ENCODE peak calls at places on chromosomes 4 and X, in six cellular contexts. One of them, this sample, is unnamed.

GRCh38 chr4:142777045-142777743 is 68.9 kb downstream of the INPP4B start:
- DNase-seq in fibroblast of the conjunctiva: no peak
- DNase-seq in naive thymus-derived CD8-positive, alpha-beta T cell: no peak
- DNase-seq in GM10248: no peak
- DNase-seq in CD4-positive, alpha-beta memory T cell: no peak
- DNase-seq in AG10803: no peak
- DNase-seq in this sample: peak

GRCh38 chrX:131237363-131237762 is 51.7 kb downstream of the IGSF1 start:
- DNase-seq in fibroblast of the conjunctiva: no peak
- DNase-seq in naive thymus-derived CD8-positive, alpha-beta T cell: no peak
- DNase-seq in GM10248: no peak
- DNase-seq in CD4-positive, alpha-beta memory T cell: no peak
- DNase-seq in AG10803: no peak
- DNase-seq in this sample: no peak

GRCh38 chr4:112951362-112951962 is 98.0 kb upstream of the ANK2 start:
- DNase-seq in fibroblast of the conjunctiva: no peak
- DNase-seq in naive thymus-derived CD8-positive, alpha-beta T cell: no peak
- DNase-seq in GM10248: peak
- DNase-seq in CD4-positive, alpha-beta memory T cell: peak
- DNase-seq in AG10803: peak
- DNase-seq in this sample: peak

GRCh38 chrX:2500091-2500680 is 590 bp downstream of the DHRSX start:
- DNase-seq in fibroblast of the conjunctiva: no peak
- DNase-seq in naive thymus-derived CD8-positive, alpha-beta T cell: no peak
- DNase-seq in GM10248: peak
- DNase-seq in CD4-positive, alpha-beta memory T cell: peak
- DNase-seq in AG10803: peak
- DNase-seq in this sample: peak

GRCh38 chr4:130257271-130257670 is 1161.3 kb downstream of the C4orf33 start:
- DNase-seq in fibroblast of the conjunctiva: no peak
- DNase-seq in naive thymus-derived CD8-positive, alpha-beta T cell: no peak
- DNase-seq in GM10248: no peak
- DNase-seq in CD4-positive, alpha-beta memory T cell: no peak
- DNase-seq in AG10803: peak
- DNase-seq in this sample: peak

GRCh38 chr4:52655505-52655904 is 3.6 kb downstream of the USP46 start:
- DNase-seq in fibroblast of the conjunctiva: no peak
- DNase-seq in naive thymus-derived CD8-positive, alpha-beta T cell: no peak
- DNase-seq in GM10248: no peak
- DNase-seq in CD4-positive, alpha-beta memory T cell: no peak
- DNase-seq in AG10803: peak
- DNase-seq in this sample: no peak

GRCh38 chr4:108345862-108346530 is 177.3 kb upstream of the LEF1 start:
- DNase-seq in fibroblast of the conjunctiva: no peak
- DNase-seq in naive thymus-derived CD8-positive, alpha-beta T cell: no peak
- DNase-seq in GM10248: no peak
- DNase-seq in CD4-positive, alpha-beta memory T cell: no peak
- DNase-seq in AG10803: peak
- DNase-seq in this sample: peak

GRCh38 chrX:120305531-120306145 is 5.6 kb downstream of the TMEM255A start:
- DNase-seq in fibroblast of the conjunctiva: no peak
- DNase-seq in naive thymus-derived CD8-positive, alpha-beta T cell: no peak
- DNase-seq in GM10248: no peak
- DNase-seq in CD4-positive, alpha-beta memory T cell: no peak
- DNase-seq in AG10803: no peak
- DNase-seq in this sample: peak

GRCh38 chrX:2574271-2574670 is 73.5 kb upstream of the DHRSX start:
- DNase-seq in fibroblast of the conjunctiva: no peak
- DNase-seq in naive thymus-derived CD8-positive, alpha-beta T cell: no peak
- DNase-seq in GM10248: no peak
- DNase-seq in CD4-positive, alpha-beta memory T cell: no peak
- DNase-seq in AG10803: no peak
- DNase-seq in this sample: no peak

GRCh38 chr4:102606261-102606660 is 105.1 kb downstream of the NFKB1 start:
- DNase-seq in fibroblast of the conjunctiva: no peak
- DNase-seq in naive thymus-derived CD8-positive, alpha-beta T cell: no peak
- DNase-seq in GM10248: no peak
- DNase-seq in CD4-positive, alpha-beta memory T cell: no peak
- DNase-seq in AG10803: no peak
- DNase-seq in this sample: no peak

GRCh38 chr4:159191989-159192388 is 89.1 kb downstream of the RAPGEF2 start:
- DNase-seq in fibroblast of the conjunctiva: peak
- DNase-seq in naive thymus-derived CD8-positive, alpha-beta T cell: no peak
- DNase-seq in GM10248: no peak
- DNase-seq in CD4-positive, alpha-beta memory T cell: no peak
- DNase-seq in AG10803: peak
- DNase-seq in this sample: peak

GRCh38 chr4:55906999-55907398 is 41.7 kb upstream of the CEP135 start:
- DNase-seq in fibroblast of the conjunctiva: no peak
- DNase-seq in naive thymus-derived CD8-positive, alpha-beta T cell: no peak
- DNase-seq in GM10248: no peak
- DNase-seq in CD4-positive, alpha-beta memory T cell: no peak
- DNase-seq in AG10803: no peak
- DNase-seq in this sample: peak

GRCh38 chrX:8067754-8068469 is 103.2 kb downstream of the VCX2 start:
- DNase-seq in fibroblast of the conjunctiva: no peak
- DNase-seq in naive thymus-derived CD8-positive, alpha-beta T cell: no peak
- DNase-seq in GM10248: no peak
- DNase-seq in CD4-positive, alpha-beta memory T cell: no peak
- DNase-seq in AG10803: no peak
- DNase-seq in this sample: peak

GRCh38 chrX:13078739-13079444 is 34.5 kb upstream of the FAM9C start:
- DNase-seq in fibroblast of the conjunctiva: peak
- DNase-seq in naive thymus-derived CD8-positive, alpha-beta T cell: no peak
- DNase-seq in GM10248: no peak
- DNase-seq in CD4-positive, alpha-beta memory T cell: no peak
- DNase-seq in AG10803: peak
- DNase-seq in this sample: peak

GRCh38 chrX:149648932-149649331 is 17.3 kb upstream of the TMEM185A start:
- DNase-seq in fibroblast of the conjunctiva: no peak
- DNase-seq in naive thymus-derived CD8-positive, alpha-beta T cell: no peak
- DNase-seq in GM10248: peak
- DNase-seq in CD4-positive, alpha-beta memory T cell: no peak
- DNase-seq in AG10803: no peak
- DNase-seq in this sample: no peak

GRCh38 chrX:28552882-28553829 is 34.1 kb upstream of the IL1RAPL1 start:
- DNase-seq in fibroblast of the conjunctiva: no peak
- DNase-seq in naive thymus-derived CD8-positive, alpha-beta T cell: no peak
- DNase-seq in GM10248: no peak
- DNase-seq in CD4-positive, alpha-beta memory T cell: no peak
- DNase-seq in AG10803: no peak
- DNase-seq in this sample: no peak

GRCh38 chr4:141019772-141020171 is 113.5 kb downstream of the RNF150 start:
- DNase-seq in fibroblast of the conjunctiva: no peak
- DNase-seq in naive thymus-derived CD8-positive, alpha-beta T cell: no peak
- DNase-seq in GM10248: no peak
- DNase-seq in CD4-positive, alpha-beta memory T cell: no peak
- DNase-seq in AG10803: no peak
- DNase-seq in this sample: no peak

GRCh38 chrX:46979340-46979739 is 67.1 kb downstream of the JADE3 start:
- DNase-seq in fibroblast of the conjunctiva: peak
- DNase-seq in naive thymus-derived CD8-positive, alpha-beta T cell: no peak
- DNase-seq in GM10248: no peak
- DNase-seq in CD4-positive, alpha-beta memory T cell: no peak
- DNase-seq in AG10803: peak
- DNase-seq in this sample: peak

GRCh38 chr4:144667500-144667899 is 21.5 kb downstream of the HHIP start:
- DNase-seq in fibroblast of the conjunctiva: no peak
- DNase-seq in naive thymus-derived CD8-positive, alpha-beta T cell: no peak
- DNase-seq in GM10248: no peak
- DNase-seq in CD4-positive, alpha-beta memory T cell: no peak
- DNase-seq in AG10803: no peak
- DNase-seq in this sample: no peak

GRCh38 chr4:131509521-131509920 is 1639.6 kb upstream of the PCDH10 start:
- DNase-seq in fibroblast of the conjunctiva: peak
- DNase-seq in naive thymus-derived CD8-positive, alpha-beta T cell: no peak
- DNase-seq in GM10248: no peak
- DNase-seq in CD4-positive, alpha-beta memory T cell: no peak
- DNase-seq in AG10803: no peak
- DNase-seq in this sample: peak

GRCh38 chr4:41542526-41543270 is 4.7 kb downstream of the LIMCH1 start:
- DNase-seq in fibroblast of the conjunctiva: no peak
- DNase-seq in naive thymus-derived CD8-positive, alpha-beta T cell: no peak
- DNase-seq in GM10248: no peak
- DNase-seq in CD4-positive, alpha-beta memory T cell: no peak
- DNase-seq in AG10803: no peak
- DNase-seq in this sample: no peak

GRCh38 chr4:187125062-187125461 is 401.4 kb upstream of the FAT1 start:
- DNase-seq in fibroblast of the conjunctiva: no peak
- DNase-seq in naive thymus-derived CD8-positive, alpha-beta T cell: no peak
- DNase-seq in GM10248: no peak
- DNase-seq in CD4-positive, alpha-beta memory T cell: no peak
- DNase-seq in AG10803: no peak
- DNase-seq in this sample: no peak

GRCh38 chr4:74934016-74934821 is 1.3 kb downstream of the PARM1 start:
- DNase-seq in fibroblast of the conjunctiva: no peak
- DNase-seq in naive thymus-derived CD8-positive, alpha-beta T cell: no peak
- DNase-seq in GM10248: peak
- DNase-seq in CD4-positive, alpha-beta memory T cell: no peak
- DNase-seq in AG10803: peak
- DNase-seq in this sample: peak

GRCh38 chrX:6574762-6575161 is 39.8 kb upstream of the VCX3A start:
- DNase-seq in fibroblast of the conjunctiva: no peak
- DNase-seq in naive thymus-derived CD8-positive, alpha-beta T cell: no peak
- DNase-seq in GM10248: no peak
- DNase-seq in CD4-positive, alpha-beta memory T cell: no peak
- DNase-seq in AG10803: no peak
- DNase-seq in this sample: no peak

GRCh38 chr4:139454646-139455045 is 725 bp downstream of the RAB33B start:
- DNase-seq in fibroblast of the conjunctiva: no peak
- DNase-seq in naive thymus-derived CD8-positive, alpha-beta T cell: no peak
- DNase-seq in GM10248: no peak
- DNase-seq in CD4-positive, alpha-beta memory T cell: no peak
- DNase-seq in AG10803: no peak
- DNase-seq in this sample: peak

GRCh38 chr4:7978489-7978888 is 38.8 kb upstream of the AFAP1 start:
- DNase-seq in fibroblast of the conjunctiva: no peak
- DNase-seq in naive thymus-derived CD8-positive, alpha-beta T cell: no peak
- DNase-seq in GM10248: no peak
- DNase-seq in CD4-positive, alpha-beta memory T cell: no peak
- DNase-seq in AG10803: no peak
- DNase-seq in this sample: no peak

GRCh38 chrX:71227370-71228062 is 4.5 kb downstream of the GJB1 start:
- DNase-seq in fibroblast of the conjunctiva: no peak
- DNase-seq in naive thymus-derived CD8-positive, alpha-beta T cell: no peak
- DNase-seq in GM10248: no peak
- DNase-seq in CD4-positive, alpha-beta memory T cell: no peak
- DNase-seq in AG10803: no peak
- DNase-seq in this sample: no peak

GRCh38 chr4:88029556-88029955 is 22.1 kb downstream of the PKD2 start:
- DNase-seq in fibroblast of the conjunctiva: no peak
- DNase-seq in naive thymus-derived CD8-positive, alpha-beta T cell: no peak
- DNase-seq in GM10248: no peak
- DNase-seq in CD4-positive, alpha-beta memory T cell: no peak
- DNase-seq in AG10803: peak
- DNase-seq in this sample: peak

GRCh38 chr4:84673475-84674230 is 90.7 kb downstream of the CDS1 start:
- DNase-seq in fibroblast of the conjunctiva: peak
- DNase-seq in naive thymus-derived CD8-positive, alpha-beta T cell: no peak
- DNase-seq in GM10248: no peak
- DNase-seq in CD4-positive, alpha-beta memory T cell: no peak
- DNase-seq in AG10803: peak
- DNase-seq in this sample: peak

GRCh38 chr4:79576480-79576803 is 168.4 kb upstream of the GK2 start:
- DNase-seq in fibroblast of the conjunctiva: peak
- DNase-seq in naive thymus-derived CD8-positive, alpha-beta T cell: no peak
- DNase-seq in GM10248: no peak
- DNase-seq in CD4-positive, alpha-beta memory T cell: no peak
- DNase-seq in AG10803: peak
- DNase-seq in this sample: peak

GRCh38 chr4:41880022-41880837 is 55.0 kb upstream of the TMEM33 start:
- DNase-seq in fibroblast of the conjunctiva: no peak
- DNase-seq in naive thymus-derived CD8-positive, alpha-beta T cell: no peak
- DNase-seq in GM10248: no peak
- DNase-seq in CD4-positive, alpha-beta memory T cell: no peak
- DNase-seq in AG10803: no peak
- DNase-seq in this sample: no peak

GRCh38 chr4:15755321-15755750 is 22.8 kb upstream of the CD38 start:
- DNase-seq in fibroblast of the conjunctiva: no peak
- DNase-seq in naive thymus-derived CD8-positive, alpha-beta T cell: no peak
- DNase-seq in GM10248: no peak
- DNase-seq in CD4-positive, alpha-beta memory T cell: no peak
- DNase-seq in AG10803: peak
- DNase-seq in this sample: peak

GRCh38 chrX:154603438-154604430 is 15.3 kb downstream of the CTAG1B start:
- DNase-seq in fibroblast of the conjunctiva: peak
- DNase-seq in naive thymus-derived CD8-positive, alpha-beta T cell: no peak
- DNase-seq in GM10248: peak
- DNase-seq in CD4-positive, alpha-beta memory T cell: no peak
- DNase-seq in AG10803: peak
- DNase-seq in this sample: peak

GRCh38 chrX:1468250-1468772 is 15.6 kb upstream of the ASMTL start:
- DNase-seq in fibroblast of the conjunctiva: peak
- DNase-seq in naive thymus-derived CD8-positive, alpha-beta T cell: peak
- DNase-seq in GM10248: peak
- DNase-seq in CD4-positive, alpha-beta memory T cell: peak
- DNase-seq in AG10803: peak
- DNase-seq in this sample: peak

GRCh38 chr4:85603437-85604336 is 128.7 kb downstream of the ARHGAP24 start:
- DNase-seq in fibroblast of the conjunctiva: no peak
- DNase-seq in naive thymus-derived CD8-positive, alpha-beta T cell: no peak
- DNase-seq in GM10248: peak
- DNase-seq in CD4-positive, alpha-beta memory T cell: no peak
- DNase-seq in AG10803: peak
- DNase-seq in this sample: peak

GRCh38 chr4:133524369-133524768 is 375.3 kb downstream of the PCDH10 start:
- DNase-seq in fibroblast of the conjunctiva: no peak
- DNase-seq in naive thymus-derived CD8-positive, alpha-beta T cell: no peak
- DNase-seq in GM10248: no peak
- DNase-seq in CD4-positive, alpha-beta memory T cell: no peak
- DNase-seq in AG10803: no peak
- DNase-seq in this sample: no peak

GRCh38 chr4:88007304-88008132 is at the start of gene PKD2:
- DNase-seq in fibroblast of the conjunctiva: peak
- DNase-seq in naive thymus-derived CD8-positive, alpha-beta T cell: peak
- DNase-seq in GM10248: peak
- DNase-seq in CD4-positive, alpha-beta memory T cell: peak
- DNase-seq in AG10803: peak
- DNase-seq in this sample: peak

This sample was measured in fibroblast of mammary gland.